ENCODE peak calls at places on chromosomes 12 and 14, in four cellular contexts. One of them, this sample, is unnamed.

GRCh38 chr12:69726922-69727321 is 11.7 kb upstream of the RAB3IP start:
- DNase-seq in aorta: no peak
- DNase-seq in SJCRH30: no peak
- DNase-seq in tibial artery: no peak
- DNase-seq in this sample: no peak

GRCh38 chr14:30132201-30132600 is 204.6 kb upstream of the PRKD1 start:
- DNase-seq in aorta: no peak
- DNase-seq in SJCRH30: no peak
- DNase-seq in tibial artery: no peak
- DNase-seq in this sample: no peak

GRCh38 chr12:75666126-75666979 is 154.9 kb upstream of the KRR1 start:
- DNase-seq in aorta: no peak
- DNase-seq in SJCRH30: peak; percentile 25
- DNase-seq in tibial artery: no peak
- DNase-seq in this sample: no peak

GRCh38 chr12:76544601-76545261 is 14.8 kb downstream of the OSBPL8 start:
- DNase-seq in aorta: no peak
- DNase-seq in SJCRH30: no peak
- DNase-seq in tibial artery: no peak
- DNase-seq in this sample: no peak

GRCh38 chr14:57382283-57382682 is 8.1 kb upstream of the NAA30 start:
- DNase-seq in aorta: no peak
- DNase-seq in SJCRH30: no peak
- DNase-seq in tibial artery: no peak
- DNase-seq in this sample: peak; percentile 48

GRCh38 chr14:86933460-86933859 is 1059.5 kb downstream of the GALC start:
- DNase-seq in aorta: no peak
- DNase-seq in SJCRH30: no peak
- DNase-seq in tibial artery: no peak
- DNase-seq in this sample: no peak

GRCh38 chr14:53874704-53875103 is 81.9 kb downstream of the BMP4 start:
- DNase-seq in aorta: no peak
- DNase-seq in SJCRH30: no peak
- DNase-seq in tibial artery: no peak
- DNase-seq in this sample: no peak

GRCh38 chr12:101877816-101878811 is 734 bp downstream of the DRAM1 start:
- DNase-seq in aorta: no peak
- DNase-seq in SJCRH30: no peak
- DNase-seq in tibial artery: peak; percentile 71
- DNase-seq in this sample: no peak

GRCh38 chr12:6092784-6093722 is 31.4 kb downstream of the VWF start:
- DNase-seq in aorta: peak; percentile 82
- DNase-seq in SJCRH30: peak; percentile 62
- DNase-seq in tibial artery: peak; percentile 88
- DNase-seq in this sample: no peak

GRCh38 chr14:83163016-83163415 is 1629.4 kb upstream of the SEL1L start:
- DNase-seq in aorta: no peak
- DNase-seq in SJCRH30: no peak
- DNase-seq in tibial artery: no peak
- DNase-seq in this sample: no peak

GRCh38 chr12:15700595-15700994 is 88.6 kb downstream of the EPS8 start:
- DNase-seq in aorta: no peak
- DNase-seq in SJCRH30: no peak
- DNase-seq in tibial artery: no peak
- DNase-seq in this sample: no peak

GRCh38 chr14:103281496-103282231 is 52.4 kb upstream of the EIF5 start:
- DNase-seq in aorta: no peak
- DNase-seq in SJCRH30: peak; percentile 54
- DNase-seq in tibial artery: no peak
- DNase-seq in this sample: peak; percentile 29

GRCh38 chr12:80763874-80764273 is 47.2 kb downstream of the MYF5 start:
- DNase-seq in aorta: no peak
- DNase-seq in SJCRH30: peak; percentile 50
- DNase-seq in tibial artery: no peak
- DNase-seq in this sample: peak; percentile 66

GRCh38 chr14:96938946-96939345 is 141.8 kb downstream of the VRK1 start:
- DNase-seq in aorta: no peak
- DNase-seq in SJCRH30: no peak
- DNase-seq in tibial artery: no peak
- DNase-seq in this sample: no peak

GRCh38 chr14:91272341-91273272 is 28.1 kb upstream of the GPR68 start:
- DNase-seq in aorta: no peak
- DNase-seq in SJCRH30: no peak
- DNase-seq in tibial artery: no peak
- DNase-seq in this sample: no peak

GRCh38 chr14:69539631-69540410 is 34.9 kb downstream of the CCDC177 start:
- DNase-seq in aorta: peak; percentile 78
- DNase-seq in SJCRH30: no peak
- DNase-seq in tibial artery: peak; percentile 73
- DNase-seq in this sample: no peak

GRCh38 chr14:37142835-37143499 is 29.4 kb downstream of the SLC25A21 start:
- DNase-seq in aorta: no peak
- DNase-seq in SJCRH30: peak; percentile 71
- DNase-seq in tibial artery: no peak
- DNase-seq in this sample: no peak

GRCh38 chr14:81396108-81396507 is 4.0 kb downstream of the STON2 start:
- DNase-seq in aorta: no peak
- DNase-seq in SJCRH30: no peak
- DNase-seq in tibial artery: no peak
- DNase-seq in this sample: no peak

GRCh38 chr12:79547044-79547734 is 143.6 kb downstream of the PAWR start:
- DNase-seq in aorta: no peak
- DNase-seq in SJCRH30: peak; percentile 12
- DNase-seq in tibial artery: no peak
- DNase-seq in this sample: peak; percentile 18

GRCh38 chr12:113479578-113480335 is 8.1 kb upstream of the LHX5 start:
- DNase-seq in aorta: no peak
- DNase-seq in SJCRH30: peak; percentile 17
- DNase-seq in tibial artery: no peak
- DNase-seq in this sample: peak; percentile 36

GRCh38 chr12:4679711-4680110 is 30.8 kb downstream of the NDUFA9 start:
- DNase-seq in aorta: no peak
- DNase-seq in SJCRH30: no peak
- DNase-seq in tibial artery: no peak
- DNase-seq in this sample: no peak

GRCh38 chr12:65189028-65189718 is 19.8 kb downstream of the LEMD3 start:
- DNase-seq in aorta: no peak
- DNase-seq in SJCRH30: no peak
- DNase-seq in tibial artery: no peak
- DNase-seq in this sample: no peak

GRCh38 chr14:100285021-100285912 is 21.0 kb downstream of the SLC25A29 start:
- DNase-seq in aorta: peak; percentile 78
- DNase-seq in SJCRH30: no peak
- DNase-seq in tibial artery: peak; percentile 80
- DNase-seq in this sample: peak; percentile 16

GRCh38 chr12:3206536-3207072 is 129.4 kb downstream of the TSPAN9 start:
- DNase-seq in aorta: no peak
- DNase-seq in SJCRH30: no peak
- DNase-seq in tibial artery: no peak
- DNase-seq in this sample: no peak

DNA sequence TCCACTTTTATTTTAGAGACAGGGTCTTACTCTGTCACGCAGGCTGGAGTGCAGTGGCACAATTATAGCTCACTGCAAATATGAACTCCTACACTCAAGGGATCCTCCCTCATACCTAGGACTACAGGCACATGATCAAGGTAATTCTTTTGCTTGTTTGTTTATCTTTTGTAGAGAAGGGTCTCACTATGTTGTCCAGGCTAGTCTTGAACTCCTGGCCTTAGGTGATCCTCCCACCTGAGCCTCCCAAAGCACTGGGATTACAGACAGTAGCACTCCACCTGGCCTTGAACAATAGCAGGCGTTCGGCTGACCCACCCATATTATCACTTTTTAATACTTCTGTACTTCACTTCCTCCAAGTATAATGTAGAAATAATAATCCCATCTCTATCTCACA is 1.4 kb upstream of the RACGAP1 start:
- DNase-seq in aorta: no peak
- DNase-seq in SJCRH30: no peak
- DNase-seq in tibial artery: peak; percentile 11
- DNase-seq in this sample: no peak
- H3K9me3 ChIP-seq in aorta: no peaks in the 10 kb centered on the region
- H3K9me3 ChIP-seq in SJCRH30: no peaks in the 10 kb centered on the region
- H3K9me3 ChIP-seq in tibial artery: no peaks in the 10 kb centered on the region
- H3K9me3 ChIP-seq in this sample: no peaks in the 10 kb centered on the region

DNA sequence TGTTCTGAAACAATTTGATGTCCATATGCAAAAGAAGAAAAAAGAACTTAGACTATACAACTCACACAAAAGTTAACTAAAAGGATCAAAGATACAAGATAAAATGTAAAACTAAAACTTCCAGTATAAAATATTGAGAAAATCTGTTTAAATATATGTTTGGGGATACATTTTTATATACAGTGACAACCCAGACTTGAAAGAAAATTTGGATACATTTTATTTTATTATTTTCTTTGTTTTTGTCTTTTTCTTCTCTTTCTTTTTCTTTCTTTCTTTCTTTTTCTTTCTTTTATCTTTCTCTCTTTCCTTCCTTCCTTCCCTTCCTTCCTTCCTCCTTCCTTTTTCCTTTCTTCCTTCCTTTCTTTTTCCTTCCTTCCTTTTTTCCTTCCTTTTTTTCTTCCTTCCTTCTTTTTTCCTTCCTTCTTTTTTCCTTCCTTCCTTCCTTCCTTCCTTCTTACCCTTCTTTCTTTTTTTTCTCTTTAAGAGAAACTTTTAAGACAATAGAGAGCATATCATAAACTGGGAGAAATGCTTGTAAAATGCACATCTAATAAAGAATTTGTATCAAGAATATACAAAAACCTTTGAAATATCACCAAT is 954.5 kb upstream of the LRFN5 start:
- DNase-seq in aorta: no peak
- DNase-seq in SJCRH30: no peak
- DNase-seq in tibial artery: no peak
- DNase-seq in this sample: no peak
- H3K9me3 ChIP-seq in aorta: no peaks in the 10 kb centered on the region
- H3K9me3 ChIP-seq in SJCRH30: no peaks in the 10 kb centered on the region
- H3K9me3 ChIP-seq in tibial artery: no peaks in the 10 kb centered on the region
- H3K9me3 ChIP-seq in this sample: no peaks in the 10 kb centered on the region

DNA sequence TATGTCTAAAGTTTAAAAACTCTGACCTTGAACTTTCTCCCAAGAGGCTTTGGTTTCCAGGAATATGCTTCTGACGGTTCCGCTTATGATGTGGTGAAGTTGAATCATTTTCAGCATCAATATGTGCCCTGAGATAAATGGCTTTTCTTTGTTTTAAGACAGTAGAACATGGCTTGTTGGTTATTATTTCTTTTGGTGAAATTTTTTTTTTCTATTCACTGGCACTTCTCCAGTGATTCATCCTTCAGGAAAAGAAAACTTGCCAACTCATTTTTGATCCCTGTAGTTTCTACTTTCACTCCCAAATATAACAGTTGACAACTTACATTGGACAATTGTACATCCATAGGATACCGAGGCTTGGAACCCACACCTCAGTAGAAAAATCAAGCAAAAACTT is 1301.2 kb upstream of the FLRT2 start:
- DNase-seq in aorta: no peak
- DNase-seq in SJCRH30: no peak
- DNase-seq in tibial artery: no peak
- DNase-seq in this sample: no peak
- H3K9me3 ChIP-seq in aorta: no peaks in the 10 kb centered on the region
- H3K9me3 ChIP-seq in SJCRH30: no peaks in the 10 kb centered on the region
- H3K9me3 ChIP-seq in tibial artery: no peaks in the 10 kb centered on the region
- H3K9me3 ChIP-seq in this sample: peaks cover 3% of the 10 kb centered on the region

GRCh38 chr12:132986885-132987225 is 688 bp downstream of the ZNF26 start:
- DNase-seq in aorta: no peak
- DNase-seq in SJCRH30: no peak
- DNase-seq in tibial artery: no peak
- DNase-seq in this sample: no peak
- H3K9me3 ChIP-seq in aorta: no peaks in the 10 kb centered on the region
- H3K9me3 ChIP-seq in SJCRH30: peaks cover 8% of the 10 kb centered on the region
- H3K9me3 ChIP-seq in tibial artery: peaks cover 24% of the 10 kb centered on the region
- H3K9me3 ChIP-seq in this sample: peaks cover 19% of the 10 kb centered on the region

DNA sequence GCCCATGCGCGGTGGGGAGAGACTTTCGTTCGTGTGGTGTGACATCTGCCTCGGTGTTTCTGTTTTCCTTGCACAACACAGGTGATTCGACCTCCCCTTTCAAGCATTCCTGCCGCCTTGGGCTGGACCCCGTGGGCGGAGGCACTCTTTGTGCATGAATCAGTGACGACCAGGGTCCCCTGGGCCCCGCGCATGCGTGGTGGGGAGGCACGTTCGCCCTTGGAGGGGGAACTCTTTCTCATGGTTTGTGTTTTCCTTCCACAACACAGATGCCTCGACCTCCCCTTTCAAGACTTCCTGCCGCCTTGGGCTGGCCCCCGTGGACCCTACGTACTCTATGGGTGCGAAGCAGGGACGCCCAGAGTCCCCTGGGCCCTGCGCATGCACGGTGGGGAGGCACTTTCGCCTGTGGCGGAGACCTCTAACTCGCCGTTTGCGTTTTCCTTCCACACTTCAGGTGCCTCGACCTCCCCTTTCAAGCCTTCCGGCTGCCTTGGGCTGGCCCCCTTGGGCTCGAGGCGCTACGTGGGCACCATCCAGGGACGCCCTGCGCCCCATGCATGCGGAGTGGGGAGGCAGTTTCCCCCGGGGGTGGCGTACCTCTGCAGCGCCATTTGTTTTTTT is 340.9 kb downstream of the ALG10 start:
- DNase-seq in aorta: no peak
- DNase-seq in SJCRH30: no peak
- DNase-seq in tibial artery: no peak
- DNase-seq in this sample: no peak
- H3K9me3 ChIP-seq in aorta: no peaks in the 10 kb centered on the region
- H3K9me3 ChIP-seq in SJCRH30: no peaks in the 10 kb centered on the region
- H3K9me3 ChIP-seq in tibial artery: peaks cover 89% of the 10 kb centered on the region
- H3K9me3 ChIP-seq in this sample: no peaks in the 10 kb centered on the region